ENCODE peak calls at places on chromosomes 13 and 19, in four cellular contexts. One of them, this sample, is unnamed.

GRCh38 chr19:33434090-33434885 is 60.8 kb downstream of the CEBPG start:
- DNase-seq in IMR-90: no peak
- DNase-seq in H9: no peak
- DNase-seq in mesenchymal stem cell: no peak
- DNase-seq in this sample: no peak

GRCh38 chr19:43313711-43314495 is 39.6 kb upstream of the CD177 start:
- DNase-seq in IMR-90: no peak
- DNase-seq in H9: no peak
- DNase-seq in mesenchymal stem cell: no peak
- DNase-seq in this sample: no peak

GRCh38 chr19:23241433-23241832 is 8.8 kb downstream of the ZNF724 start:
- DNase-seq in IMR-90: no peak
- DNase-seq in H9: no peak
- DNase-seq in mesenchymal stem cell: no peak
- DNase-seq in this sample: no peak

GRCh38 chr19:437027-437426 is 23.8 kb downstream of the SHC2 start:
- DNase-seq in IMR-90: no peak
- DNase-seq in H9: no peak
- DNase-seq in mesenchymal stem cell: no peak
- DNase-seq in this sample: no peak

GRCh38 chr13:34469212-34469983 is 472.7 kb upstream of the NBEA start:
- DNase-seq in IMR-90: no peak
- DNase-seq in H9: no peak
- DNase-seq in mesenchymal stem cell: peak
- DNase-seq in this sample: no peak

GRCh38 chr13:33199282-33199850 is 86.2 kb downstream of the STARD13 start:
- DNase-seq in IMR-90: no peak
- DNase-seq in H9: no peak
- DNase-seq in mesenchymal stem cell: peak
- DNase-seq in this sample: no peak

GRCh38 chr13:94416454-94417080 is 62.9 kb downstream of the DCT start:
- DNase-seq in IMR-90: peak
- DNase-seq in H9: peak
- DNase-seq in mesenchymal stem cell: peak
- DNase-seq in this sample: peak

GRCh38 chr13:51923983-51924539 is 62.3 kb downstream of the CCDC70 start:
- DNase-seq in IMR-90: no peak
- DNase-seq in H9: peak
- DNase-seq in mesenchymal stem cell: peak
- DNase-seq in this sample: no peak

GRCh38 chr19:17846146-17846545 is 1.6 kb downstream of the JAK3 start:
- DNase-seq in IMR-90: no peak
- DNase-seq in H9: no peak
- DNase-seq in mesenchymal stem cell: no peak
- DNase-seq in this sample: no peak

GRCh38 chr19:46830864-46831263 is 19.8 kb downstream of the AP2S1 start:
- DNase-seq in IMR-90: peak
- DNase-seq in H9: no peak
- DNase-seq in mesenchymal stem cell: peak
- DNase-seq in this sample: no peak

GRCh38 chr13:30125422-30126073 is 181.8 kb downstream of the KATNAL1 start:
- DNase-seq in IMR-90: peak
- DNase-seq in H9: no peak
- DNase-seq in mesenchymal stem cell: peak
- DNase-seq in this sample: no peak

GRCh38 chr19:43768273-43769050 is 12.3 kb downstream of the KCNN4 start:
- DNase-seq in IMR-90: no peak
- DNase-seq in H9: no peak
- DNase-seq in mesenchymal stem cell: no peak
- DNase-seq in this sample: no peak

GRCh38 chr19:49809155-49809986 is 3.7 kb downstream of the FUZ start:
- DNase-seq in IMR-90: no peak
- DNase-seq in H9: peak
- DNase-seq in mesenchymal stem cell: peak
- DNase-seq in this sample: no peak

GRCh38 chr13:38180100-38180499 is 169.6 kb upstream of the UFM1 start:
- DNase-seq in IMR-90: peak
- DNase-seq in H9: no peak
- DNase-seq in mesenchymal stem cell: no peak
- DNase-seq in this sample: no peak

GRCh38 chr13:38879278-38879677 is 111.4 kb downstream of the STOML3 start:
- DNase-seq in IMR-90: no peak
- DNase-seq in H9: no peak
- DNase-seq in mesenchymal stem cell: no peak
- DNase-seq in this sample: no peak

GRCh38 chr19:495440-496332 is 600 bp upstream of the MADCAM1 start:
- DNase-seq in IMR-90: peak
- DNase-seq in H9: peak
- DNase-seq in mesenchymal stem cell: peak
- DNase-seq in this sample: no peak

GRCh38 chr19:43723588-43723987 is 7.7 kb downstream of the IRGC start:
- DNase-seq in IMR-90: no peak
- DNase-seq in H9: no peak
- DNase-seq in mesenchymal stem cell: no peak
- DNase-seq in this sample: no peak

GRCh38 chr19:49425922-49426592 is 869 bp downstream of the GFY start:
- DNase-seq in IMR-90: no peak
- DNase-seq in H9: peak
- DNase-seq in mesenchymal stem cell: no peak
- DNase-seq in this sample: no peak

GRCh38 chr13:49373699-49374098 is 70.2 kb downstream of the CAB39L start:
- DNase-seq in IMR-90: peak
- DNase-seq in H9: no peak
- DNase-seq in mesenchymal stem cell: no peak
- DNase-seq in this sample: no peak

GRCh38 chr19:19588546-19588945 is 29.9 kb downstream of the PBX4 start:
- DNase-seq in IMR-90: peak
- DNase-seq in H9: no peak
- DNase-seq in mesenchymal stem cell: no peak
- DNase-seq in this sample: no peak

GRCh38 chr19:18438331-18439024 is 545 bp upstream of the ISYNA1 start:
- DNase-seq in IMR-90: no peak
- DNase-seq in H9: peak
- DNase-seq in mesenchymal stem cell: peak
- DNase-seq in this sample: no peak

GRCh38 chr19:35436477-35437141 is 11.4 kb upstream of the FFAR2 start:
- DNase-seq in IMR-90: no peak
- DNase-seq in H9: no peak
- DNase-seq in mesenchymal stem cell: peak
- DNase-seq in this sample: no peak

GRCh38 chr19:42051166-42052115 is 18.6 kb downstream of the GRIK5 start:
- DNase-seq in IMR-90: no peak
- DNase-seq in H9: no peak
- DNase-seq in mesenchymal stem cell: no peak
- DNase-seq in this sample: no peak

GRCh38 chr19:48424694-48425219 is 21.0 kb upstream of the GRWD1 start:
- DNase-seq in IMR-90: peak
- DNase-seq in H9: peak
- DNase-seq in mesenchymal stem cell: peak
- DNase-seq in this sample: no peak

GRCh38 chr19:46608581-46609345 is 7.6 kb downstream of the CALM3 start:
- DNase-seq in IMR-90: no peak
- DNase-seq in H9: no peak
- DNase-seq in mesenchymal stem cell: no peak
- DNase-seq in this sample: no peak

GRCh38 chr13:27194209-27194608 is 22.6 kb upstream of the USP12 start:
- DNase-seq in IMR-90: no peak
- DNase-seq in H9: no peak
- DNase-seq in mesenchymal stem cell: peak
- DNase-seq in this sample: no peak

GRCh38 chr13:96089749-96090239 is at the start of gene HS6ST3:
- DNase-seq in IMR-90: no peak
- DNase-seq in H9: peak
- DNase-seq in mesenchymal stem cell: peak
- DNase-seq in this sample: peak

GRCh38 chr19:54451331-54451871 is 2.4 kb downstream of the LENG8 start:
- DNase-seq in IMR-90: no peak
- DNase-seq in H9: no peak
- DNase-seq in mesenchymal stem cell: peak
- DNase-seq in this sample: no peak

GRCh38 chr13:82847595-82847994 is 1034.7 kb downstream of the SLITRK1 start:
- DNase-seq in IMR-90: no peak
- DNase-seq in H9: no peak
- DNase-seq in mesenchymal stem cell: no peak
- DNase-seq in this sample: no peak

DNA sequence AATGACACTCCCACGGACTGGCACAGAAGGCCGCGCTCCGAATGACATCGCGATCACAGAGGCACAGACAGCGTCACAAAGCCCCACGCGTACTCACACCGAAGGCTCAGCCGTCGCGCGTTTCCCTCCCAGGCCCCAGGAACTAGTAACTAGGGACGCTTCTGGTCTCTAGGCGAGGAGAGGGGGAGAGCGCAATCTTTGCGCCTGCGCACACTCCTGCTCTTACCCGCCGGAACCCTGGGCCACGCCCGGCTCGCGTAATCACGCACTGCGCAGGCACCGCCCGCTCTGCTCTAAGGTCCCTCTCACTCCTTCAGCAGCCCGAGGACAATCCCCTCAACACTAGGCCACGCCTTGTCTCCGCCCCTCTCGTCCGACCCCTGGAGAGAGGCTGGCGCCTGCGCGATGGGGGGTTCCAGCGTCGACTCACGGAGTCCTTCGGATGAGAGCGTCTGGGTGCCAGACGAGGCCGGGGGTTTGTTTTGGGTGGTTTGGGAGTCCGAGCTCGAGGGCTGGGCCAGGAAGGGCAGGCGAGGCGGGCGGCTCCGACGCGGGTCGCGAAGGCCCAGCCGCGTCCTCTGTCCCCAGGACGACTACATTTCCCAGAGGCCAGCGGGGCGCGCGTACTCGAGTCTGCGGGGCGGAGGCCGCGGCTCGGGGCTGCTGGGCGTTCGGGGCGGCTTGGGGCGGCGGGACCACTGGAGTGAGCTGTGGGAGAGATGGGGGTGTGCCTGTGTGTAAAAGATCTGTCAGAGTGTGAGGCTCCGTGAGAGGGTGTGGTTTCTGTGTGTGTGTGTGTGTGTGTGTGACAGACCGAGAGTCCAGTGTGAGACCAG is at the start of gene ZNF471:
- DNase-seq in IMR-90: peak
- DNase-seq in H9: peak
- DNase-seq in mesenchymal stem cell: peak
- DNase-seq in this sample: peak
- H4K91ac ChIP-seq in IMR-90: peak
- H4K91ac ChIP-seq in H9: no peak
- H4K91ac ChIP-seq in mesenchymal stem cell: peak
- H4K91ac ChIP-seq in this sample: no peak

GRCh38 chr19:30359936-30360335 is 12.2 kb upstream of the ZNF536 start:
- DNase-seq in IMR-90: no peak
- DNase-seq in H9: no peak
- DNase-seq in mesenchymal stem cell: no peak
- DNase-seq in this sample: no peak

GRCh38 chr19:30360378-30361106 is 11.6 kb upstream of the ZNF536 start:
- DNase-seq in IMR-90: no peak
- DNase-seq in H9: no peak
- DNase-seq in mesenchymal stem cell: no peak
- DNase-seq in this sample: no peak

GRCh38 chr19:30357580-30357954 is 14.6 kb upstream of the ZNF536 start:
- DNase-seq in IMR-90: no peak
- DNase-seq in H9: no peak
- DNase-seq in mesenchymal stem cell: no peak
- DNase-seq in this sample: no peak

GRCh38 chr19:30358319-30358718 is 13.9 kb upstream of the ZNF536 start:
- DNase-seq in IMR-90: no peak
- DNase-seq in H9: no peak
- DNase-seq in mesenchymal stem cell: no peak
- DNase-seq in this sample: no peak

GRCh38 chr19:30358821-30359580 is 13.2 kb upstream of the ZNF536 start:
- DNase-seq in IMR-90: no peak
- DNase-seq in H9: no peak
- DNase-seq in mesenchymal stem cell: no peak
- DNase-seq in this sample: no peak
- H4K91ac ChIP-seq in IMR-90: no peak
- H4K91ac ChIP-seq in H9: no peak
- H4K91ac ChIP-seq in mesenchymal stem cell: no peak
- H4K91ac ChIP-seq in this sample: no peak

GRCh38 chr13:64675256-64675892 is 2554.8 kb downstream of the PCDH9 start:
- DNase-seq in IMR-90: peak
- DNase-seq in H9: no peak
- DNase-seq in mesenchymal stem cell: peak
- DNase-seq in this sample: no peak
- H4K91ac ChIP-seq in IMR-90: peak
- H4K91ac ChIP-seq in H9: no peak
- H4K91ac ChIP-seq in mesenchymal stem cell: no peak
- H4K91ac ChIP-seq in this sample: no peak

GRCh38 chr19:5805465-5806132 is 732 bp downstream of the NRTN start:
- DNase-seq in IMR-90: peak
- DNase-seq in H9: peak
- DNase-seq in mesenchymal stem cell: peak
- DNase-seq in this sample: peak

GRCh38 chr19:5804516-5805464 is at the start of gene NRTN:
- DNase-seq in IMR-90: no peak
- DNase-seq in H9: peak
- DNase-seq in mesenchymal stem cell: no peak
- DNase-seq in this sample: peak

GRCh38 chr19:5803441-5803751 is 1.5 kb upstream of the NRTN start:
- DNase-seq in IMR-90: no peak
- DNase-seq in H9: no peak
- DNase-seq in mesenchymal stem cell: no peak
- DNase-seq in this sample: no peak

GRCh38 chr19:5801796-5802616 is 2.9 kb upstream of the NRTN start:
- DNase-seq in IMR-90: peak
- DNase-seq in H9: peak
- DNase-seq in mesenchymal stem cell: peak
- DNase-seq in this sample: peak

DNA sequence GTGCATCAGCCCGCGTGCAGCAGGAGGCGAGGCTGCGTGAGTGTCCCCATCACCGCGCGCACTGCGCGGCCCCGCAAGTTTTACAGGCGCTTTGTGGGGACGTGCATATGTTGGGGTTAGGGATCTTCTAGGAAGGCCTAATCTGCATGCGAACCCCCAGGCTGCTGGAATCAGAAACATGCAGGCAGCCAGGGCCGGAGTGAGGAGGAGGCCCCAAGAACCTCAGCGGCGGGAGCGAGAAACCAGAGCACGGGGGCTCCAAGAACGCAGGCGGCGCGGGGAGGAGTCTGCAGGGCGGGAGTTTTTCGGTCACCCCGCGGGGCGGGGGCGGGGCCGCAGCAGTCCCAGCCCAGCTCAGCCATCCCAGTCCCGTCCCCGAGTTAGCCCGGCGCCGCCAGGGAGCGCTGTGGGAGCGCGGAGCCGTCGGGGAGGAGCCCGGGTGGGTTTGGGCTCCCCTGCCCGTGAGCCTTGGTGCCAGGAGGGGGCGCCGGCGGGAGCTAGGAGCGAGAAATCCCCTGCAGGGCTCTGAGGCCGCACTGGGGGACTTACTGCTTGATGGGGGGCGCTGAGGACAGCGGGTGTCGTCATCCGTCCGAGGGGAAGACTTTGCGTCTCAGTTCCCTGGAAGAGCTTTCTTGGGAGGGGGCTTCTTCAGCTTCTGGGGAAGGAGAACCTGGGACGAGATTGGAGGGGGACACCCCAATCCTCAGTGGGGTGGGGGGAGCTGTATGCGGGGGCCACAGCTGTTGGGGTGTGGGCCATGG is 933 bp upstream of the NRTN start:
- DNase-seq in IMR-90: peak
- DNase-seq in H9: peak
- DNase-seq in mesenchymal stem cell: peak
- DNase-seq in this sample: peak
- H4K91ac ChIP-seq in IMR-90: peak
- H4K91ac ChIP-seq in H9: no peak
- H4K91ac ChIP-seq in mesenchymal stem cell: peak
- H4K91ac ChIP-seq in this sample: no peak

This sample was measured in neuronal stem cell.